ENCODE peak calls at places on chromosomes 1 and 21, in five cellular contexts. J, X, O, U and H are unnamed samples.

GRCh38 chr1:19861842-19862530 is 20.2 kb upstream of the OTUD3 start:
- DNase-seq in J (no peak), X (no peak), O (no peak), U (no peak), H (no peak)

GRCh38 chr1:44523747-44524146 is 118.7 kb downstream of the RNF220 start:
- DNase-seq in J (no peak), X (no peak), O (no peak), U (no peak), H (no peak)

GRCh38 chr1:183806650-183807049 is 1.7 kb downstream of the RGL1 start:
- DNase-seq in J (no peak), X (no peak), O (no peak), U (no peak), H (no peak)

GRCh38 chr1:27077968-27078367 is 65.3 kb upstream of the TENT5B start:
- DNase-seq in J (no peak), X (no peak), O (no peak), U (no peak), H (no peak)

GRCh38 chr1:26555550-26555981 is 26.0 kb downstream of the RPS6KA1 start:
- DNase-seq in J (no peak), X (no peak), O (no peak), U (no peak), H (no peak)

GRCh38 chr1:9721606-9722377 is 70.3 kb downstream of the PIK3CD start:
- DNase-seq in J (no peak), X (no peak), O (peak; percentile 29), U (no peak), H (no peak)

GRCh38 chr1:214332950-214333798 is 52.2 kb downstream of the SMYD2 start:
- DNase-seq in J (no peak), X (peak; percentile 67), O (peak; percentile 16), U (no peak), H (peak; percentile 27)

GRCh38 chr1:20411196-20411980 is 74.6 kb downstream of the CAMK2N1 start:
- DNase-seq in J (no peak), X (peak; percentile 98), O (no peak), U (no peak), H (no peak)

GRCh38 chr1:59926381-59927243 is at the start of gene CYP2J2:
- DNase-seq in J (no peak), X (peak; percentile 53), O (peak; percentile 57), U (peak; percentile 55), H (peak; percentile 25)

GRCh38 chr21:45709127-45709526 is 65.6 kb downstream of the PCBP3 start:
- DNase-seq in J (no peak), X (no peak), O (no peak), U (no peak), H (no peak)

GRCh38 chr1:64915381-64916274 is 50.7 kb downstream of the JAK1 start:
- DNase-seq in J (no peak), X (peak; percentile 82), O (no peak), U (no peak), H (no peak)

GRCh38 chr1:197774691-197775281 is 494 bp downstream of the DENND1B start:
- DNase-seq in J (no peak), X (peak; percentile 56), O (peak; percentile 6), U (peak; percentile 45), H (no peak)

GRCh38 chr1:3244539-3245315 is 175.7 kb downstream of the PRDM16 start:
- DNase-seq in J (no peak), X (no peak), O (no peak), U (no peak), H (no peak)

GRCh38 chr1:48920741-48921330 is 144.1 kb upstream of the BEND5 start:
- DNase-seq in J (no peak), X (no peak), O (no peak), U (no peak), H (no peak)

GRCh38 chr1:235882816-235883215 is 16.1 kb upstream of the LYST start:
- DNase-seq in J (no peak), X (no peak), O (no peak), U (no peak), H (no peak)

GRCh38 chr1:116179398-116179797 is 68.2 kb downstream of the MAB21L3 start:
- DNase-seq in J (no peak), X (no peak), O (no peak), U (peak; percentile 39), H (no peak)

GRCh38 chr1:206672011-206672688 is 12.6 kb upstream of the MAPKAPK2 start:
- DNase-seq in J (no peak), X (no peak), O (peak; percentile 12), U (no peak), H (no peak)

GRCh38 chr21:44795342-44795741 is 6.3 kb downstream of the UBE2G2 start:
- DNase-seq in J (no peak), X (no peak), O (no peak), U (no peak), H (no peak)

GRCh38 chr1:63662846-63663245 is 69.6 kb downstream of the PGM1 start:
- DNase-seq in J (no peak), X (peak; percentile 84), O (no peak), U (no peak), H (no peak)

GRCh38 chr21:44371596-44371995 is 18.2 kb downstream of the TRPM2 start:
- DNase-seq in J (no peak), X (no peak), O (no peak), U (no peak), H (no peak)